ENCODE peak calls at places on chromosomes 13 and 19, in four cellular contexts. E is colonic mucosa, U is OCI-LY7, S is LNCaP clone FGC. W is an unnamed sample.

GRCh38 chr19:32642771-32643170 is 32.2 kb downstream of the ANKRD27 start:
- DNase-seq in U (no peak), E (no peak), S (no peak), W (peak)

GRCh38 chr13:37187110-37187509 is 81.6 kb upstream of the CSNK1A1L start:
- DNase-seq in U (no peak), E (no peak), S (no peak), W (no peak)

GRCh38 chr13:50292082-50292481 is 276.8 kb downstream of the KCNRG start:
- DNase-seq in U (no peak), S (no peak), E (no peak), W (no peak)

GRCh38 chr19:46189971-46190335 is 39.6 kb upstream of the IGFL1 start:
- DNase-seq in E (no peak), U (no peak), S (no peak), W (no peak)

GRCh38 chr13:45368571-45368970 is 27.6 kb upstream of the TPT1 start:
- DNase-seq in U (no peak), E (no peak), S (peak), W (no peak)

GRCh38 chr13:59774511-59774911 is 389.2 kb downstream of the DIAPH3 start:
- DNase-seq in U (no peak), E (no peak), S (no peak), W (no peak)

GRCh38 chr13:24033527-24034302 is 126.8 kb upstream of the SPATA13 start:
- DNase-seq in U (no peak), S (no peak), E (no peak), W (no peak)

GRCh38 chr19:16273005-16273404 is 51.6 kb upstream of the KLF2 start:
- DNase-seq in U (no peak), E (no peak), S (no peak), W (no peak)

GRCh38 chr13:43238341-43239083 is 215.1 kb downstream of the DNAJC15 start:
- DNase-seq in S (no peak), U (no peak), E (no peak), W (no peak)

GRCh38 chr13:50068508-50068907 is 53.3 kb downstream of the KCNRG start:
- DNase-seq in S (no peak), U (no peak), E (no peak), W (no peak)

GRCh38 chr13:113453962-113454361 is 674 bp upstream of the ADPRHL1 start:
- DNase-seq in E (no peak), S (no peak), U (no peak), W (no peak)

GRCh38 chr13:28754698-28755545 is 36.2 kb upstream of the SLC46A3 start:
- DNase-seq in E (peak), S (no peak), U (peak), W (no peak)

GRCh38 chr19:18233224-18233825 is 7.1 kb upstream of the PDE4C start:
- DNase-seq in E (peak), U (peak), S (no peak), W (no peak)

GRCh38 chr13:100484708-100485107 is 103.9 kb downstream of the GGACT start:
- DNase-seq in E (peak), U (no peak), S (no peak), W (no peak)

GRCh38 chr13:99935772-99936171 is 35.8 kb downstream of the ZIC5 start:
- DNase-seq in U (no peak), E (no peak), S (no peak), W (no peak)

GRCh38 chr19:53991224-53992113 is at the start of gene CACNG6:
- DNase-seq in E (no peak), U (peak), S (no peak), W (no peak)

GRCh38 chr13:111597041-111598017 is 276.9 kb downstream of the TEX29 start:
- DNase-seq in E (no peak), U (no peak), S (no peak), W (no peak)

GRCh38 chr19:17933414-17934129 is 757 bp downstream of the CCDC124 start:
- DNase-seq in S (peak), U (no peak), E (no peak), W (no peak)

GRCh38 chr13:110138009-110138699 is 168.8 kb downstream of the COL4A1 start:
- DNase-seq in U (peak), S (no peak), E (peak), W (peak)

GRCh38 chr19:15812059-15812722 is 3.3 kb downstream of the OR10H1 start:
- DNase-seq in U (no peak), E (no peak), S (no peak), W (peak)

GRCh38 chr19:50053119-50053518 is 27.3 kb downstream of the ZNF473 start:
- DNase-seq in S (no peak), E (no peak), U (no peak), W (no peak)

GRCh38 chr19:8615813-8616596 is 5.5 kb upstream of the ADAMTS10 start:
- DNase-seq in E (peak), S (no peak), U (peak), W (no peak)

GRCh38 chr13:96796234-96796633 is 198.0 kb downstream of the OXGR1 start:
- DNase-seq in S (no peak), U (no peak), E (no peak), W (no peak)

GRCh38 chr19:55247621-55248099 is 11.2 kb downstream of the PPP6R1 start:
- DNase-seq in S (no peak), U (no peak), E (peak), W (no peak)

GRCh38 chr13:77543711-77544110 is 8.2 kb downstream of the SCEL start:
- DNase-seq in U (no peak), E (no peak), S (no peak), W (no peak)

GRCh38 chr19:45177817-45178261 is at the start of gene TRAPPC6A:
- DNase-seq in U (no peak), E (no peak), S (no peak), W (no peak)

GRCh38 chr13:45333251-45333972 is 7.6 kb downstream of the TPT1 start:
- DNase-seq in E (no peak), S (no peak), U (peak), W (no peak)

DNA sequence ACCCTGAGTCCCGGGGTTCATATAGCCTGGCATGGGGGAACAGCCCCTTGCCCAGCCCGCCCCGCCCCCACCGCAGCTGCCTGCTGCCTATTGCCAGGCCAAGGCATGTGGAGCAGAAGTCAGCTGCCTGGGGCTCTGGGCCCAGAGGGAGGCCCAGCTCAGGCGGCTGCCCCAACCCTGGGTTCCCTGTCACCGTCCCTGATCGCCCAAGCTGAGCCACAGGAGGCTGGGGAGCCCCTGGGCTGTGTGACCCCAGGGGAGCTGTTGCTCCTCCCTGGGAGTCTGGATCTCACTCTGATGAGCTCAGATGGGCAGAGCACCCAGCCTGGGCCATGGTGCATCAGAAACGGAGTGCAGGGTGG is 1.4 kb downstream of the PLIN4 start:
- DNase-seq in U (no peak), E (no peak), S (no peak), W (no peak)
- H3K4me3 ChIP-seq in U (no peak), E (no peak), S (no peak), W (no peak)

GRCh38 chr13:52669677-52670076 is 17.0 kb downstream of the SUGT1 start:
- DNase-seq in S (no peak), U (no peak), E (no peak), W (no peak)
- TF ChIP-seq CTCF in S (no peak), U (peak), E (no peak), W (no peak)

DNA sequence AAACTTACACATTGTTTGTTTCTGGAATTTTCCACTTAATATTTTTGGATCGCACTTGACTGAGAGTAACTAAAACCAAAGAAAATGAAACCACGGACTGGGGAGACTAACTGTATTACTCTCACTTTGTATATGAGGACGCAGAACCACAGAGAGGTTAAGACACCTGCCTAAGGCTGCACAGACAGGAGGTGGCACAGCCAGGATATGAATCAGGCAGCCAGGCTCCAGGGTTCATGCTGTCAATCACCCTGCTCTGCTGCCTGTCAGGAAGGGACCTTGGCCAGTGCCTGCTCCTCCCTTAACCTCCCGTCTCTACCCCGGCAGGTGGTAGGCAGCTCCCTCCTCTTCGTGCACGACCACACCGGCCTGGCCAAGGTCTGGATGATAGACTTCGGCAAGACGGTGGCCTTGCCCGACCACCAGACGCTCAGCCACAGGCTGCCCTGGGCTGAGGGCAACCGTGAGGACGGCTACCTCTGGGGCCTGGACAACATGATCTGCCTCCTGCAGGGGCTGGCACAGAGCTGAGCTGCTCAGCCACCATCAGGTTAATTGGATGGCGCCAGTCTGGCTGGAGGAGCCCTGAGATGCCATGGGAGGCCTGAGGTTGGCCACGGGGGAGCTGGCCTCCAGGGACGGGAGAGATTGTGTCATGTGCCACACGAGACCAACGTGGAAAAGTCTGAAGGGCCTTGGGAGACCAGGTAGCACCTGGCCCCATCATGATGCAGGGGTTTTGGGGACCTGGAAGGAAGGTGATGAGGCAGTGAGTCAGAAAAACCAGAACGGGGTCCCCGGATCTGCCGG is 11.0 kb downstream of the ACTMAP start:
- DNase-seq in S (no peak), U (no peak), E (no peak), W (no peak)
- H3K4me3 ChIP-seq in S (no peak), U (no peak), E (no peak), W (no peak)

GRCh38 chr19:37551123-37551993 is 43.2 kb downstream of the ZNF571 start:
- DNase-seq in U (no peak), E (peak), S (no peak), W (no peak)
- TF ChIP-seq CTCF in U (no peak), E (no peak), S (peak), W (no peak)